ENCODE peak calls at places on chromosomes 16 and 17, in ten cellular contexts. One of them, this sample, is unnamed.

GRCh38 chr17:76650505-76650904 is 6.9 kb upstream of the ST6GALNAC1 start:
- DNase-seq in A549: no peak
- DNase-seq in right cardiac atrium: no peak
- DNase-seq in HCT116: no peak
- DNase-seq in CD4-positive, CD25-positive, alpha-beta regulatory T cell: no peak
- DNase-seq in CD4-positive, alpha-beta T cell: no peak
- DNase-seq in mesendoderm: no peak
- DNase-seq in AG04450: no peak
- DNase-seq in esophagus squamous epithelium: no peak
- DNase-seq in uterus: no peak
- DNase-seq in this sample: no peak

GRCh38 chr17:48843172-48843900 is 12.5 kb downstream of the CALCOCO2 start:
- DNase-seq in A549: no peak
- DNase-seq in right cardiac atrium: no peak
- DNase-seq in HCT116: no peak
- DNase-seq in CD4-positive, CD25-positive, alpha-beta regulatory T cell: no peak
- DNase-seq in CD4-positive, alpha-beta T cell: no peak
- DNase-seq in mesendoderm: no peak
- DNase-seq in AG04450: no peak
- DNase-seq in esophagus squamous epithelium: no peak
- DNase-seq in uterus: no peak
- DNase-seq in this sample: no peak

GRCh38 chr17:15185625-15185991 is 79.5 kb downstream of the PMP22 start:
- DNase-seq in A549: no peak
- DNase-seq in right cardiac atrium: peak
- DNase-seq in HCT116: no peak
- DNase-seq in CD4-positive, CD25-positive, alpha-beta regulatory T cell: no peak
- DNase-seq in CD4-positive, alpha-beta T cell: no peak
- DNase-seq in mesendoderm: peak
- DNase-seq in AG04450: no peak
- DNase-seq in esophagus squamous epithelium: no peak
- DNase-seq in uterus: no peak
- DNase-seq in this sample: no peak

GRCh38 chr16:21172650-21173049 is 14.2 kb downstream of the LDAF1 start:
- DNase-seq in A549: no peak
- DNase-seq in right cardiac atrium: no peak
- DNase-seq in HCT116: no peak
- DNase-seq in CD4-positive, CD25-positive, alpha-beta regulatory T cell: no peak
- DNase-seq in CD4-positive, alpha-beta T cell: no peak
- DNase-seq in mesendoderm: no peak
- DNase-seq in AG04450: no peak
- DNase-seq in esophagus squamous epithelium: no peak
- DNase-seq in uterus: no peak
- DNase-seq in this sample: no peak

GRCh38 chr16:48971571-48972071 is 310.0 kb downstream of the CBLN1 start:
- DNase-seq in A549: no peak
- DNase-seq in right cardiac atrium: no peak
- DNase-seq in HCT116: peak
- DNase-seq in CD4-positive, CD25-positive, alpha-beta regulatory T cell: no peak
- DNase-seq in CD4-positive, alpha-beta T cell: no peak
- DNase-seq in mesendoderm: peak
- DNase-seq in AG04450: no peak
- DNase-seq in esophagus squamous epithelium: no peak
- DNase-seq in uterus: peak
- DNase-seq in this sample: no peak

GRCh38 chr16:31094088-31094423 is 541 bp downstream of the VKORC1 start:
- DNase-seq in A549: no peak
- DNase-seq in right cardiac atrium: peak
- DNase-seq in HCT116: no peak
- DNase-seq in CD4-positive, CD25-positive, alpha-beta regulatory T cell: no peak
- DNase-seq in CD4-positive, alpha-beta T cell: no peak
- DNase-seq in mesendoderm: peak
- DNase-seq in AG04450: no peak
- DNase-seq in esophagus squamous epithelium: no peak
- DNase-seq in uterus: no peak
- DNase-seq in this sample: no peak

GRCh38 chr17:44901323-44901965 is 2.2 kb upstream of the EFTUD2 start:
- DNase-seq in A549: no peak
- DNase-seq in right cardiac atrium: no peak
- DNase-seq in HCT116: no peak
- DNase-seq in CD4-positive, CD25-positive, alpha-beta regulatory T cell: no peak
- DNase-seq in CD4-positive, alpha-beta T cell: no peak
- DNase-seq in mesendoderm: no peak
- DNase-seq in AG04450: peak
- DNase-seq in esophagus squamous epithelium: no peak
- DNase-seq in uterus: no peak
- DNase-seq in this sample: no peak

GRCh38 chr17:80287038-80287437 is 26.4 kb downstream of the RNF213 start:
- DNase-seq in A549: no peak
- DNase-seq in right cardiac atrium: no peak
- DNase-seq in HCT116: no peak
- DNase-seq in CD4-positive, CD25-positive, alpha-beta regulatory T cell: no peak
- DNase-seq in CD4-positive, alpha-beta T cell: no peak
- DNase-seq in mesendoderm: no peak
- DNase-seq in AG04450: no peak
- DNase-seq in esophagus squamous epithelium: no peak
- DNase-seq in uterus: no peak
- DNase-seq in this sample: no peak

GRCh38 chr17:70332356-70332755 is 163.0 kb downstream of the KCNJ2 start:
- DNase-seq in A549: no peak
- DNase-seq in right cardiac atrium: no peak
- DNase-seq in HCT116: no peak
- DNase-seq in CD4-positive, CD25-positive, alpha-beta regulatory T cell: no peak
- DNase-seq in CD4-positive, alpha-beta T cell: no peak
- DNase-seq in mesendoderm: no peak
- DNase-seq in AG04450: no peak
- DNase-seq in esophagus squamous epithelium: no peak
- DNase-seq in uterus: no peak
- DNase-seq in this sample: no peak

GRCh38 chr16:61829631-61830030 is 206.6 kb downstream of the CDH8 start:
- DNase-seq in A549: no peak
- DNase-seq in right cardiac atrium: no peak
- DNase-seq in HCT116: no peak
- DNase-seq in CD4-positive, CD25-positive, alpha-beta regulatory T cell: no peak
- DNase-seq in CD4-positive, alpha-beta T cell: no peak
- DNase-seq in mesendoderm: no peak
- DNase-seq in AG04450: no peak
- DNase-seq in esophagus squamous epithelium: no peak
- DNase-seq in uterus: no peak
- DNase-seq in this sample: no peak
- H3K27ac ChIP-seq in A549: no peak
- H3K27ac ChIP-seq in right cardiac atrium: no peak
- H3K27ac ChIP-seq in HCT116: no peak
- H3K27ac ChIP-seq in CD4-positive, CD25-positive, alpha-beta regulatory T cell: no peak
- H3K27ac ChIP-seq in CD4-positive, alpha-beta T cell: no peak
- H3K27ac ChIP-seq in mesendoderm: no peak
- H3K27ac ChIP-seq in AG04450: no peak
- H3K27ac ChIP-seq in esophagus squamous epithelium: no peak
- H3K27ac ChIP-seq in uterus: no peak
- H3K27ac ChIP-seq in this sample: no peak

GRCh38 chr17:73319766-73320165 is 8.0 kb upstream of the CDC42EP4 start:
- DNase-seq in A549: no peak
- DNase-seq in right cardiac atrium: no peak
- DNase-seq in HCT116: no peak
- DNase-seq in CD4-positive, CD25-positive, alpha-beta regulatory T cell: no peak
- DNase-seq in CD4-positive, alpha-beta T cell: no peak
- DNase-seq in mesendoderm: no peak
- DNase-seq in AG04450: no peak
- DNase-seq in esophagus squamous epithelium: no peak
- DNase-seq in uterus: no peak
- DNase-seq in this sample: no peak

GRCh38 chr17:73320601-73321264 is 8.9 kb upstream of the CDC42EP4 start:
- DNase-seq in A549: no peak
- DNase-seq in right cardiac atrium: no peak
- DNase-seq in HCT116: no peak
- DNase-seq in CD4-positive, CD25-positive, alpha-beta regulatory T cell: no peak
- DNase-seq in CD4-positive, alpha-beta T cell: no peak
- DNase-seq in mesendoderm: no peak
- DNase-seq in AG04450: no peak
- DNase-seq in esophagus squamous epithelium: no peak
- DNase-seq in uterus: no peak
- DNase-seq in this sample: no peak

GRCh38 chr17:73324711-73325526 is 13.1 kb upstream of the CDC42EP4 start:
- DNase-seq in A549: no peak
- DNase-seq in right cardiac atrium: peak
- DNase-seq in HCT116: no peak
- DNase-seq in CD4-positive, CD25-positive, alpha-beta regulatory T cell: no peak
- DNase-seq in CD4-positive, alpha-beta T cell: no peak
- DNase-seq in mesendoderm: no peak
- DNase-seq in AG04450: no peak
- DNase-seq in esophagus squamous epithelium: no peak
- DNase-seq in uterus: no peak
- DNase-seq in this sample: no peak

GRCh38 chr17:73325527-73325842 is 13.7 kb upstream of the CDC42EP4 start:
- DNase-seq in A549: no peak
- DNase-seq in right cardiac atrium: peak
- DNase-seq in HCT116: no peak
- DNase-seq in CD4-positive, CD25-positive, alpha-beta regulatory T cell: no peak
- DNase-seq in CD4-positive, alpha-beta T cell: no peak
- DNase-seq in mesendoderm: no peak
- DNase-seq in AG04450: no peak
- DNase-seq in esophagus squamous epithelium: no peak
- DNase-seq in uterus: peak
- DNase-seq in this sample: no peak

DNA sequence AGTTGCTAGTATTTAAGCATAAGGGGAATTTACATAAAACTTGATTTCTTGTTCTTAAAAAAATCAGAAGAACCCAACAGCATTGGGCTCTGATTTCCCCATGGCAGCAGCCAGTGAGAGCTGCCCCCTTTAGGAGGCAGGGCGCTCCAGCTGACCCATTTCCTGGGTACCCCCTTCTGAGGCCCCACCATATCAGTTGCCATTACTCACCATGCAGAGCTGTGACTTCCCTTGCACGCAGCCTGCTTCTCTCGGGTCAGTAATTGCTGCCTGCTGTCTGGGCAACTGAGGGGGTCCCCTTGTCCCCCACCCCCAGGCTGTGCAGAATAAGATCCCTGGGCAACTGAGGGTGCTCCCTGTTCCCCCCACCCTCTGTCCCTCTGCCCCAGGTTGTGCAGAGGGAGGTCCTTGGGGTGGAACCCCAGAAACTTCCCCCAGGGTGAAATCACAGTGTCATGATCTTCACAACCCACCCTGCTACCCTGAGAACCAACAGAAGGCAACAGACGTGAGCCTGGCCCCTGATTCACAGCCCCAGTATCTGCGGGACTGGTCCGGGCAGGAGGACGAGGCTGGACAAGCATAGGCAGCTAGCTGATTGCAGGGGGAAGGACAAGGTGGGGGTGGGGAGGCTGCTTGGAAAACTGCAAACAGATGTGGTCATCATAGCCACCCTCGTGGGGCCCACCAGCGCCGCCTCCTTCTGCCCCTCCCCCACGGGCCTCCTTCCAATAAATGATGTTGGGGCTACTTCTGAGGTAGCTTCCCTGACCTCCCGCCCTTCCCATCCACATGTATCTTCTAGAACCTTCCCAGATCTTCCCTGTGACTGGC is 12.0 kb upstream of the CDC42EP4 start:
- DNase-seq in A549: no peak
- DNase-seq in right cardiac atrium: peak
- DNase-seq in HCT116: no peak
- DNase-seq in CD4-positive, CD25-positive, alpha-beta regulatory T cell: no peak
- DNase-seq in CD4-positive, alpha-beta T cell: no peak
- DNase-seq in mesendoderm: peak
- DNase-seq in AG04450: no peak
- DNase-seq in esophagus squamous epithelium: no peak
- DNase-seq in uterus: peak
- DNase-seq in this sample: no peak
- H3K27ac ChIP-seq in A549: no peak
- H3K27ac ChIP-seq in right cardiac atrium: peak
- H3K27ac ChIP-seq in HCT116: no peak
- H3K27ac ChIP-seq in CD4-positive, CD25-positive, alpha-beta regulatory T cell: no peak
- H3K27ac ChIP-seq in CD4-positive, alpha-beta T cell: no peak
- H3K27ac ChIP-seq in mesendoderm: no peak
- H3K27ac ChIP-seq in AG04450: no peak
- H3K27ac ChIP-seq in esophagus squamous epithelium: peak
- H3K27ac ChIP-seq in uterus: no peak
- H3K27ac ChIP-seq in this sample: no peak

GRCh38 chr17:61064087-61064951 is 335.3 kb upstream of the TBX2 start:
- DNase-seq in A549: no peak
- DNase-seq in right cardiac atrium: no peak
- DNase-seq in HCT116: no peak
- DNase-seq in CD4-positive, CD25-positive, alpha-beta regulatory T cell: no peak
- DNase-seq in CD4-positive, alpha-beta T cell: no peak
- DNase-seq in mesendoderm: no peak
- DNase-seq in AG04450: no peak
- DNase-seq in esophagus squamous epithelium: no peak
- DNase-seq in uterus: no peak
- DNase-seq in this sample: no peak
- H3K27ac ChIP-seq in A549: no peak
- H3K27ac ChIP-seq in right cardiac atrium: no peak
- H3K27ac ChIP-seq in HCT116: no peak
- H3K27ac ChIP-seq in CD4-positive, CD25-positive, alpha-beta regulatory T cell: no peak
- H3K27ac ChIP-seq in CD4-positive, alpha-beta T cell: no peak
- H3K27ac ChIP-seq in mesendoderm: no peak
- H3K27ac ChIP-seq in AG04450: no peak
- H3K27ac ChIP-seq in esophagus squamous epithelium: no peak
- H3K27ac ChIP-seq in uterus: no peak
- H3K27ac ChIP-seq in this sample: peak

DNA sequence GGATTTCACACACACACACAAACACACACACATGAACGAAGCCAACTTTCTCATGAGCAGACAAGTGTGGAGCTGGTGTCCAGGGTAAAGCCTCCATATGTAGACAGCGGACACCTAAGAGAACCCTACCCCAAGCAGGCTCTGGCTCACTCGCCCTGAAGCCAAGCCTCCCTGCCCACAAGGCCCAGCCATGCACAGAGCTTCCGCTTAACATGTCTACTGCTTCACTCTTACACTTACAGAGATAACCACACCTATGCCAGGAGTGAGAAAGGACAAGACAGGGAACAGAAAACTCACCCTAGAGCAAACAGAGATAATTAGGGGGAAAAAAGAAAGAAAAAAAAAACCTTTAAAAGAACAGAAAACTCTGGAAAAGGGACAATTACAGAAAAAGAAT is 67.5 kb downstream of the CYTH1 start:
- DNase-seq in A549: no peak
- DNase-seq in right cardiac atrium: no peak
- DNase-seq in HCT116: no peak
- DNase-seq in CD4-positive, CD25-positive, alpha-beta regulatory T cell: no peak
- DNase-seq in CD4-positive, alpha-beta T cell: no peak
- DNase-seq in mesendoderm: no peak
- DNase-seq in AG04450: no peak
- DNase-seq in esophagus squamous epithelium: no peak
- DNase-seq in uterus: no peak
- DNase-seq in this sample: no peak
- H3K27ac ChIP-seq in A549: no peak
- H3K27ac ChIP-seq in right cardiac atrium: no peak
- H3K27ac ChIP-seq in HCT116: no peak
- H3K27ac ChIP-seq in CD4-positive, CD25-positive, alpha-beta regulatory T cell: peak
- H3K27ac ChIP-seq in CD4-positive, alpha-beta T cell: peak
- H3K27ac ChIP-seq in mesendoderm: no peak
- H3K27ac ChIP-seq in AG04450: no peak
- H3K27ac ChIP-seq in esophagus squamous epithelium: no peak
- H3K27ac ChIP-seq in uterus: no peak
- H3K27ac ChIP-seq in this sample: no peak

GRCh38 chr16:17846030-17846429 is 375.3 kb upstream of the XYLT1 start:
- DNase-seq in A549: no peak
- DNase-seq in right cardiac atrium: no peak
- DNase-seq in HCT116: no peak
- DNase-seq in CD4-positive, CD25-positive, alpha-beta regulatory T cell: no peak
- DNase-seq in CD4-positive, alpha-beta T cell: no peak
- DNase-seq in mesendoderm: no peak
- DNase-seq in AG04450: no peak
- DNase-seq in esophagus squamous epithelium: no peak
- DNase-seq in uterus: no peak
- DNase-seq in this sample: no peak
- H3K27ac ChIP-seq in A549: no peak
- H3K27ac ChIP-seq in right cardiac atrium: no peak
- H3K27ac ChIP-seq in HCT116: no peak
- H3K27ac ChIP-seq in CD4-positive, CD25-positive, alpha-beta regulatory T cell: no peak
- H3K27ac ChIP-seq in CD4-positive, alpha-beta T cell: no peak
- H3K27ac ChIP-seq in mesendoderm: no peak
- H3K27ac ChIP-seq in AG04450: no peak
- H3K27ac ChIP-seq in esophagus squamous epithelium: no peak
- H3K27ac ChIP-seq in uterus: no peak
- H3K27ac ChIP-seq in this sample: no peak

This sample was measured in heart right ventricle.